ENCODE peak calls at places on chromosomes 1 and 21, in eight cellular contexts. G, A, Y, Q, V, R, B and J are unnamed samples.

GRCh38 chr1:63621075-63621474 is 27.9 kb downstream of the PGM1 start:
- DNase-seq in V (no peak), B (no peak), A (no peak), R (no peak), G (no peak), Q (no peak), Y (no peak), J (no peak)

GRCh38 chr21:42626171-42626570 is 27.2 kb upstream of the PDE9A start:
- DNase-seq in A (no peak), V (no peak), G (no peak), Y (no peak), B (no peak), R (peak; percentile 44), Q (no peak), J (no peak)

GRCh38 chr1:9294910-9295636 is 2.4 kb downstream of the SPSB1 start:
- DNase-seq in G (peak; percentile 79), B (no peak), V (no peak), R (no peak), Q (peak; percentile 49), A (no peak), Y (peak; percentile 71), J (no peak)

GRCh38 chr1:117142200-117142599 is 20.7 kb upstream of the TRIM45 start:
- DNase-seq in V (no peak), Q (no peak), A (no peak), Y (no peak), G (peak; percentile 66), R (no peak), B (no peak), J (no peak)

GRCh38 chr1:228219245-228219961 is 11.6 kb downstream of the OBSCN start:
- DNase-seq in Y (no peak), A (no peak), R (no peak), G (no peak), B (no peak), V (no peak), Q (no peak), J (no peak)

GRCh38 chr1:65503427-65503826 is 83.0 kb downstream of the LEPR start:
- DNase-seq in Y (no peak), V (no peak), G (no peak), B (no peak), R (no peak), A (no peak), Q (no peak), J (no peak)

GRCh38 chr1:59478822-59479221 is 181.9 kb downstream of the FGGY start:
- DNase-seq in R (no peak), B (no peak), A (no peak), Q (no peak), Y (no peak), G (no peak), V (no peak), J (no peak)

GRCh38 chr1:91727763-91728162 is 158.2 kb downstream of the TGFBR3 start:
- DNase-seq in A (no peak), V (no peak), B (no peak), Q (no peak), R (no peak), Y (no peak), G (peak; percentile 69), J (no peak)

GRCh38 chr21:44700101-44701022 is 3.4 kb downstream of the KRTAP10-12 start:
- DNase-seq in G (no peak), R (no peak), B (no peak), Q (no peak), Y (no peak), V (no peak), A (no peak), J (peak; percentile 29)

GRCh38 chr1:19648689-19649088 is 4.6 kb downstream of the NBL1 start:
- DNase-seq in Y (no peak), V (peak; percentile 86), Q (no peak), A (no peak), B (no peak), R (peak; percentile 65), G (peak; percentile 52), J (no peak)
- TF ChIP-seq CTCF in Y (no peak), V (peak; percentile 60), Q (peak; percentile 20), A (no peak), B (no peak), R (peak; percentile 14), G (peak; percentile 22), J (no peak)

DNA sequence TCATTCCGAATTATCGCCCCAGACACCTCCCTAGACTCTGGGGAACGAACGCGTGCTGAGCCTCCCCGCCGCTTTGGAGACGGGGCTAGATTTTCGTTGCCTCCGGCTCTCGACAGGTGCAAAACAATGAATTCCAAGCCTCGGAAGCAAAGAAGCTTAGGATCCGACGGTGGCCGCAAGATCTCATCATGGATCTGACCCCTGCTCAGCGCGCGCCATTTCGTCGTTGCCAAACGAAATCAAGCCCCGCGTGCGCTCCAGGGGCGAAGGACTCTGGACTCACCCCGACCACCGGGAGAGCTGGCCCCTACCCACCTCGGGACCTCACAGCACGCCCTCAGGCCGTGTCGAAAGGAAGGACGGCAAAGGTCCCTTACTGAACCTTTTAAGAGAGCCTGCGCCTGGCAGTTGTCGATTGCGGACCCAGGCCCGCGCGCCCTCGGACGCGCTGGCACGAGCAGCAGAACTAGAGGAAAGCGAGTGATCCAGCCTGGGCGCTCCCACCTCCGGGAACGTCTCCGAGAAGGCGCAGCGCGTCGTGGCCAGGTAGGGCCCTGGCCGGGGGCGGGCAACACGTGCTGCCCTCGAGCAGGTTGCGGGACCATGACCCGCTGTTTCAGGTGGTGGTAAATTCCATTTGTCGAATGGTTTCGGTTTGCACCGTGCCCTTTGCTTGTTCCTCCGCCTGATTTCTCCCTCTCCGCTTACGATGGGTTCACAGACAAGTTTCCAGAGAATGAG is 1.6 kb upstream of the RUNX3 start:
- DNase-seq in A (no peak), V (no peak), Y (no peak), R (no peak), B (no peak), G (no peak), Q (no peak), J (no peak)
- TF ChIP-seq CTCF in A (no peak), V (no peak), Y (no peak), R (no peak), B (no peak), G (no peak), Q (no peak), J (no peak)

GRCh38 chr1:212217633-212218032 is 67.6 kb upstream of the PPP2R5A start:
- DNase-seq in G (no peak), B (no peak), R (no peak), V (no peak), Y (no peak), Q (no peak), A (no peak), J (no peak)
- TF ChIP-seq CTCF in G (no peak), B (no peak), R (no peak), V (no peak), Y (no peak), Q (no peak), A (no peak), J (no peak)

GRCh38 chr1:163308811-163309210 is 12.9 kb upstream of the NUF2 start:
- DNase-seq in R (no peak), Y (no peak), B (no peak), A (no peak), Q (no peak), G (peak; percentile 30), V (no peak), J (no peak)
- TF ChIP-seq CTCF in R (no peak), Y (no peak), B (no peak), A (no peak), Q (no peak), G (no peak), V (no peak), J (no peak)

DNA sequence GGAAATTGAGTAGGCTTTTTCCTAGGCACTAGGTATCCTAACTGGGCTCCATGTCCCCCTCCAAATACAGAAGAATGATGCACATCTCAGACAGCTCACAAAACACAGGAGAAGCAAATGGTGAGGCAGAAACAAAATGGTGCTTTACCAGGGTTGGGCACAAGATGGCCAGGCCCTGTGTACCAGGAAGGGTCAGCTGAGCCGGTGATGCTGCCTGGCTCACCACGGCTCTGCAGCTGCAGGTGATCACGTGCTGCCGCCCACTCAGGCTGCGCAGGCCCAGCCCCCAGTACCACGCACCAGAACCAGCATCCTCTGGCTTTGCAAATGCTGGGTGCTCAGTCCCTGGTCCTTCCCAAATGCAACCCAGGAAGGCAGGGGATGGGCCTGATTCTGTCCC is 998 bp upstream of the DSCAM start:
- DNase-seq in Y (no peak), B (no peak), R (no peak), G (no peak), V (no peak), Q (no peak), A (no peak), J (no peak)
- TF ChIP-seq CTCF in Y (no peak), B (no peak), R (no peak), G (no peak), V (no peak), Q (no peak), A (no peak), J (no peak)

DNA sequence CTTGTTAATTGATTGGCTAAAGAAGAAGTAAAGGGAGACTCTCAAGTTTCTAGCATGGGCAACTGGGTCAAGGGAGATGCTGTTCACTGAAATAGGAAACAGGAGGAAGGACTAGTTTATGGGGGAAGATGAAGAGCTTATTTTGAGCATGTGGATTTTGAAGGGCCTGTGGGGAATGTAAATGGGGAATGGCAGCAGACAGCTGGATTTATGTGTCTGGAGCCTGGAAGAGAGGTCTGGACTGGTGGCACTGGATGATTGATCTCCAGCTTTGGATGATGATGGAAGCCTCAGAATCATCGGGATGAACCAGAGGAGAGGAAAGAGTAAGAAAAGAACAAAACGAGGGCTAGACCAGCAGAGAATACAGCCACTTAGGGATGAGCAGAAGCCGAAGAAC is 54.9 kb upstream of the ENAH start:
- DNase-seq in B (no peak), R (no peak), V (no peak), A (no peak), Q (no peak), G (no peak), Y (no peak), J (no peak)
- TF ChIP-seq CTCF in B (no peak), R (no peak), V (no peak), A (no peak), Q (no peak), G (no peak), Y (no peak), J (no peak)